ENCODE peak calls at places on chromosomes 11 and 22, in six cellular contexts. N is right lobe of liver, G is cardiac fibroblast, M is ovary, F is foreskin keratinocyte, Q is thoracic aorta. K is an unnamed sample.

GRCh38 chr11:115170133-115170815 is 333.9 kb downstream of the CADM1 start:
- DNase-seq in F (peak; percentile 11), N (no peak), M (no peak), G (peak; percentile 15), Q (no peak), K (peak; percentile 80)

GRCh38 chr11:119029340-119030028 is 1.2 kb downstream of the SLC37A4 start:
- DNase-seq in N (peak; percentile 87), G (no peak), Q (no peak), F (no peak), M (peak; percentile 56), K (no peak)

GRCh38 chr11:118339281-118340045 is 3.0 kb downstream of the CD3D start:
- DNase-seq in M (no peak), N (no peak), F (no peak), G (no peak), Q (no peak), K (peak; percentile 44)

GRCh38 chr11:95739526-95739925 is 50.1 kb downstream of the FAM76B start:
- DNase-seq in F (no peak), Q (no peak), M (no peak), G (no peak), N (no peak), K (no peak)

GRCh38 chr11:11157201-11157600 is 195.8 kb downstream of the CSNK2A3 start:
- DNase-seq in G (peak; percentile 39), M (no peak), Q (no peak), N (no peak), F (no peak), K (no peak)

GRCh38 chr11:88552377-88553029 is 215.0 kb upstream of the CTSC start:
- DNase-seq in M (no peak), F (peak; percentile 49), G (peak; percentile 57), Q (no peak), N (peak; percentile 57), K (no peak)

GRCh38 chr11:15663778-15664218 is 549.1 kb downstream of the INSC start:
- DNase-seq in M (no peak), F (no peak), G (no peak), Q (no peak), N (no peak), K (peak; percentile 30)

GRCh38 chr22:17844150-17844549 is 69.9 kb upstream of the BID start:
- DNase-seq in M (no peak), N (no peak), Q (no peak), G (no peak), F (no peak), K (no peak)

GRCh38 chr22:46931414-46931813 is 169.0 kb downstream of the TBC1D22A start:
- DNase-seq in M (no peak), G (peak; percentile 23), F (peak; percentile 68), Q (no peak), N (no peak), K (peak; percentile 62)

GRCh38 chr22:36022162-36022561 is 6.5 kb downstream of the RBFOX2 start:
- DNase-seq in F (no peak), M (no peak), G (peak; percentile 59), N (no peak), Q (no peak), K (no peak)

GRCh38 chr11:444397-445144 is 2.8 kb upstream of the ANO9 start:
- DNase-seq in N (no peak), Q (no peak), M (no peak), F (no peak), G (peak; percentile 52), K (no peak)

GRCh38 chr11:67731583-67731982 is 57.2 kb upstream of the ALDH3B2 start:
- DNase-seq in F (no peak), N (no peak), M (no peak), Q (no peak), G (no peak), K (no peak)

GRCh38 chr11:132054822-132055221 is 684.4 kb downstream of the NTM start:
- DNase-seq in F (peak; percentile 96), G (peak; percentile 71), M (no peak), N (no peak), Q (no peak), K (no peak)

GRCh38 chr22:23831261-23831660 is 7.5 kb downstream of the DERL3 start:
- DNase-seq in G (no peak), Q (no peak), F (no peak), N (peak; percentile 20), M (no peak), K (no peak)

GRCh38 chr11:65625628-65626342 is 10.2 kb downstream of the PCNX3 start:
- DNase-seq in F (no peak), G (peak; percentile 51), N (peak; percentile 76), M (no peak), Q (no peak), K (no peak)

GRCh38 chr11:71499546-71499945 is 27.5 kb upstream of the KRTAP5-7 start:
- DNase-seq in M (no peak), G (no peak), F (no peak), Q (no peak), N (no peak), K (peak; percentile 59)

GRCh38 chr11:117045956-117046355 is 52.3 kb downstream of the SIK3 start:
- DNase-seq in G (peak; percentile 80), Q (no peak), F (peak; percentile 20), N (no peak), M (no peak), K (no peak)

GRCh38 chr11:9619971-9620370 is 43.9 kb upstream of the SWAP70 start:
- DNase-seq in N (no peak), G (no peak), Q (no peak), M (no peak), F (no peak), K (no peak)

GRCh38 chr11:19763315-19763714 is 50.7 kb downstream of the NAV2 start:
- DNase-seq in F (no peak), M (no peak), N (no peak), Q (no peak), G (no peak), K (no peak)

GRCh38 chr11:3860360-3860759 is 4.9 kb downstream of the STIM1 start:
- DNase-seq in N (no peak), F (no peak), Q (no peak), M (no peak), G (no peak), K (no peak)
- TF ChIP-seq CTCF in N (no peak), F (no peak), Q (no peak), M (no peak), G (no peak), K (no peak)

DNA sequence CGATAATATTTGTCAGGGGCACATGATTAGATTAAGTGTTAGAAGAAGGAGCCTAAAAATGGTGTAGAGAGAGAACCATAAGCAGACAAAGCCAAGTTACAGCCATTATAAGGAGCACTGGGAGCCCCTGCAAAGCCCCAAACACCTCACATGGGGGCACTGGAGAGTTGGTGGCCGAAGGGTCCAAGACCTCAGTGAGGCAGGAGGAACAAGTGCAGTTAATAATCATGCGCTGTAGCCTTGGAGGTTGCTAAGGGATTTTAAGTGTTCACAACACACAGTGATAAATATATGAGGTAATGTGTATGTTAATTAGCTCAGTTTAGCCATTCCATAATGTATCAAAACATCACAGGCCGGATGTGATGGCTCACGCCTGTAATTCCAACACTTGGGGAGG is 54.4 kb upstream of the JAM3 start:
- DNase-seq in G (peak; percentile 28), Q (no peak), M (no peak), F (no peak), N (no peak), K (no peak)
- TF ChIP-seq CTCF in G (no peak), Q (no peak), M (no peak), F (peak; percentile 46), N (no peak), K (peak; percentile 28)

GRCh38 chr22:45196926-45197605 is 33.3 kb downstream of the NUP50 start:
- DNase-seq in M (no peak), Q (no peak), F (no peak), G (no peak), N (no peak), K (no peak)
- TF ChIP-seq CTCF in M (no peak), Q (no peak), F (no peak), G (no peak), N (no peak), K (no peak)

DNA sequence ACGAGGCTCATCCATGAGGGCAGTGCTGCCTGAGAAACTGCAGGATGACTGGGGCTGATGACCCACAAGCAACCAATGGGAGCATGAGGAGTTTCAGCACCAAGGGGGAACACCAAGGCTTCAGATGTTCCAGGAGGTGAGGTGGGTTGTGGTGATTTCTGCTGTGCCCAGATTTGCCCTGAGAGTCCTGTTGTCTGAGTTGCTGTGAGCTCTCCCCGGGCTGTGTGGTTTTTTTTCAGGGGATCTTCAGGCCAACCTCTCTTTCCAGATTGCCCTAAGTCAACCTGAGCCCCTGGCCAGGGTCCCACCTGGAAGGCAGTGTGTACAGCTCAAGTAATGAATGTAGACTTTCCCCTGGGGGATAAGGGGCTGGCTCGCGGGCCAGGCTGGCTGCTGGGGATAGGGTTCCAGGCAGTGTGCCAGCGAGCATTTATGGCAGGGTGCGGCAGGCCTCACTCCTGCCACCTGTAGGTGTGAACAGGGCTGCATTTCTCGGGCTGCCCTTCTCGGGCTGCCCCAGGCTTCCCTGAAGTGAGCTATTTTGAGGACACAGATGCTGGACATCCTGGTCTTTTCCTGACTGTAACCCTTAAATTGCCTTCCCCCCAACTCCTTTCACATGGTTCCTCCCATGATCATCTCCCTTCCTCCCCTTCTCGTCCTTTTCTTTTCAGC is 9.8 kb downstream of the SLC22A6 start:
- DNase-seq in F (peak; percentile 11), G (peak; percentile 32), N (no peak), Q (no peak), M (no peak), K (no peak)
- TF ChIP-seq CTCF in F (peak; percentile 63), G (peak; percentile 30), N (peak; percentile 14), Q (peak; percentile 21), M (no peak), K (peak; percentile 47)

GRCh38 chr22:37157516-37158289 is 8.0 kb upstream of the IL2RB start:
- DNase-seq in N (no peak), Q (no peak), F (peak; percentile 61), M (no peak), G (no peak), K (no peak)

GRCh38 chr22:37161442-37161841 is 11.7 kb upstream of the IL2RB start:
- DNase-seq in Q (no peak), G (no peak), M (no peak), N (no peak), F (peak; percentile 11), K (no peak)

GRCh38 chr22:37162221-37163095 is 12.7 kb upstream of the IL2RB start:
- DNase-seq in G (no peak), Q (no peak), F (no peak), M (no peak), N (no peak), K (no peak)

GRCh38 chr22:37158963-37159290 is 9.2 kb upstream of the IL2RB start:
- DNase-seq in Q (no peak), M (no peak), G (no peak), N (no peak), F (no peak), K (no peak)

GRCh38 chr22:37160037-37160436 is 10.3 kb upstream of the IL2RB start:
- DNase-seq in G (no peak), M (no peak), Q (no peak), F (no peak), N (no peak), K (no peak)
- TF ChIP-seq CTCF in G (no peak), M (no peak), Q (no peak), F (peak; percentile 21), N (no peak), K (no peak)

K was measured in osteocyte.